ENCODE peak calls at places on chromosomes 2 and 18, in four cellular contexts. W, E, K and R are unnamed samples.

GRCh38 chr2:96913398-96914202 is 43.7 kb upstream of the SEMA4C start:
- DNase-seq in E (no peak), K (peak), W (no peak), R (no peak)

GRCh38 chr2:131519466-131519865 is 8.2 kb upstream of the CCDC74A start:
- DNase-seq in W (no peak), K (no peak), E (no peak), R (no peak)

GRCh38 chr2:86035883-86036789 is 69.5 kb downstream of the POLR1A start:
- DNase-seq in K (peak), E (peak), W (peak), R (peak)

GRCh38 chr2:128540670-128541069 is 222.0 kb upstream of the HS6ST1 start:
- DNase-seq in W (no peak), K (no peak), E (no peak), R (no peak)

GRCh38 chr18:11989966-11990380 is 8.7 kb downstream of the IMPA2 start:
- DNase-seq in K (no peak), E (no peak), W (no peak), R (no peak)

GRCh38 chr2:119537792-119538191 is 6.5 kb upstream of the CFAP221 start:
- DNase-seq in E (no peak), K (no peak), W (no peak), R (no peak)

GRCh38 chr2:171081649-171082111 is 79.0 kb downstream of the TLK1 start:
- DNase-seq in W (no peak), E (no peak), K (peak), R (no peak)

GRCh38 chr2:164479460-164479859 is 141.8 kb downstream of the GRB14 start:
- DNase-seq in W (no peak), E (peak), K (no peak), R (no peak)

GRCh38 chr2:176742271-176742670 is 470.3 kb upstream of the HNRNPA3 start:
- DNase-seq in K (no peak), W (no peak), E (no peak), R (no peak)

GRCh38 chr2:103788346-103788745 is 1026.5 kb downstream of the TMEM182 start:
- DNase-seq in W (no peak), E (no peak), K (no peak), R (no peak)

GRCh38 chr2:229752970-229753729 is 38.8 kb upstream of the DNER start:
- DNase-seq in W (no peak), E (no peak), K (no peak), R (no peak)

GRCh38 chr2:861655-862355 is 88.8 kb upstream of the SNTG2 start:
- DNase-seq in W (no peak), K (no peak), E (no peak), R (no peak)

GRCh38 chr18:27843783-27844415 is 333.0 kb downstream of the CDH2 start:
- DNase-seq in E (no peak), K (no peak), W (peak), R (no peak)

GRCh38 chr2:203728321-203728720 is 21.9 kb downstream of the CD28 start:
- DNase-seq in K (no peak), E (no peak), W (no peak), R (no peak)

GRCh38 chr2:6773007-6773693 is 92.6 kb downstream of the CMPK2 start:
- DNase-seq in E (peak), K (peak), W (no peak), R (peak)